ENCODE peak calls at places on chromosomes 16 and 17, in seven cellular contexts. Y, F, Q, W, O, D and B are unnamed samples.

GRCh38 chr16:75073551-75074414 is 42.8 kb downstream of the LDHD start:
- DNase-seq in Y (no peak), F (no peak), Q (no peak), W (no peak), O (no peak), D (no peak), B (no peak)

GRCh38 chr17:67602974-67603373 is 114.8 kb upstream of the NOL11 start:
- DNase-seq in Y (peak), F (no peak), Q (peak), W (no peak), O (no peak), D (no peak), B (no peak)

GRCh38 chr17:40535924-40536717 is 29.2 kb downstream of the CCR7 start:
- DNase-seq in Y (no peak), F (peak), Q (no peak), W (peak), O (no peak), D (no peak), B (no peak)

GRCh38 chr16:79899316-79900110 is 299.0 kb upstream of the MAF start:
- DNase-seq in Y (no peak), F (no peak), Q (no peak), W (no peak), O (no peak), D (no peak), B (no peak)

GRCh38 chr17:79997004-79997673 is 38.5 kb downstream of the TBC1D16 start:
- DNase-seq in Y (no peak), F (no peak), Q (no peak), W (no peak), O (no peak), D (peak), B (no peak)

GRCh38 chr16:12160249-12160648 is 183.7 kb downstream of the SNX29 start:
- DNase-seq in Y (no peak), F (no peak), Q (no peak), W (no peak), O (no peak), D (no peak), B (no peak)

GRCh38 chr16:9012848-9013507 is 49.3 kb upstream of the USP7 start:
- DNase-seq in Y (no peak), F (peak), Q (no peak), W (no peak), O (no peak), D (no peak), B (peak)

GRCh38 chr17:43660816-43661493 is 767 bp downstream of the MEOX1 start:
- DNase-seq in Y (no peak), F (no peak), Q (no peak), W (no peak), O (no peak), D (no peak), B (no peak)

GRCh38 chr17:78696016-78696992 is 85.8 kb downstream of the CYTH1 start:
- DNase-seq in Y (no peak), F (no peak), Q (no peak), W (no peak), O (no peak), D (no peak), B (no peak)

GRCh38 chr17:68248886-68249872 is 1.3 kb downstream of the AMZ2 start:
- DNase-seq in Y (no peak), F (no peak), Q (no peak), W (no peak), O (no peak), D (no peak), B (no peak)

GRCh38 chr17:9402590-9403199 is 172.9 kb downstream of the STX8 start:
- DNase-seq in Y (no peak), F (no peak), Q (peak), W (no peak), O (no peak), D (no peak), B (no peak)

GRCh38 chr17:66724581-66725341 is 110.2 kb upstream of the CACNG5 start:
- DNase-seq in Y (peak), F (no peak), Q (no peak), W (no peak), O (peak), D (no peak), B (no peak)

GRCh38 chr17:12737740-12738469 is 51.4 kb upstream of the ARHGAP44 start:
- DNase-seq in Y (no peak), F (no peak), Q (no peak), W (no peak), O (peak), D (no peak), B (no peak)

GRCh38 chr17:81428121-81428515 is 32.9 kb downstream of the BAHCC1 start:
- DNase-seq in Y (peak), F (no peak), Q (peak), W (no peak), O (no peak), D (no peak), B (no peak)

GRCh38 chr16:15874745-15875314 is 13.6 kb downstream of the CEP20 start:
- DNase-seq in Y (peak), F (peak), Q (peak), W (peak), O (peak), D (no peak), B (peak)

GRCh38 chr16:84175351-84176081 is 11.3 kb downstream of the TAF1C start:
- DNase-seq in Y (peak), F (peak), Q (peak), W (peak), O (peak), D (no peak), B (peak)

GRCh38 chr16:29922326-29922725 is 3.7 kb downstream of the KCTD13 start:
- DNase-seq in Y (no peak), F (no peak), Q (no peak), W (no peak), O (no peak), D (no peak), B (no peak)

GRCh38 chr17:63991611-63992010 is 6.5 kb upstream of the PRR29 start:
- DNase-seq in Y (no peak), F (no peak), Q (no peak), W (no peak), O (no peak), D (no peak), B (no peak)

GRCh38 chr16:81243927-81244326 is 5.4 kb downstream of the BCO1 start:
- DNase-seq in Y (no peak), F (no peak), Q (no peak), W (no peak), O (no peak), D (no peak), B (no peak)

GRCh38 chr17:29663155-29663554 is 40.4 kb upstream of the CORO6 start:
- DNase-seq in Y (no peak), F (no peak), Q (no peak), W (no peak), O (no peak), D (no peak), B (no peak)

GRCh38 chr16:47644661-47645060 is 183.5 kb downstream of the PHKB start:
- DNase-seq in Y (no peak), F (no peak), Q (no peak), W (no peak), O (no peak), D (no peak), B (no peak)

GRCh38 chr16:60337671-60338070 is 1603.6 kb upstream of the GOT2 start:
- DNase-seq in Y (no peak), F (no peak), Q (no peak), W (no peak), O (no peak), D (no peak), B (no peak)

GRCh38 chr17:64580384-64581307 is 73.9 kb downstream of the CEP95 start:
- DNase-seq in Y (no peak), F (no peak), Q (no peak), W (no peak), O (no peak), D (no peak), B (no peak)

GRCh38 chr16:4056161-4057105 is 59.8 kb downstream of the ADCY9 start:
- DNase-seq in Y (no peak), F (no peak), Q (peak), W (no peak), O (no peak), D (no peak), B (no peak)

GRCh38 chr16:27449434-27450188 is 47.6 kb downstream of the IL21R start:
- DNase-seq in Y (peak), F (no peak), Q (peak), W (no peak), O (no peak), D (no peak), B (peak)

GRCh38 chr17:17024778-17025300 is 17.4 kb upstream of the MPRIP start:
- DNase-seq in Y (no peak), F (peak), Q (no peak), W (no peak), O (no peak), D (no peak), B (peak)

GRCh38 chr16:89815639-89816348 is 653 bp downstream of the FANCA start:
- DNase-seq in Y (no peak), F (no peak), Q (no peak), W (no peak), O (no peak), D (no peak), B (no peak)

GRCh38 chr16:58464047-58464915 is 35.7 kb upstream of the NDRG4 start:
- DNase-seq in Y (peak), F (no peak), Q (no peak), W (no peak), O (no peak), D (no peak), B (peak)
- H3K4me3 ChIP-seq in Y (peak), F (peak), Q (no peak), W (peak), O (peak), D (peak), B (peak)

GRCh38 chr16:68469728-68470460 is 21.6 kb upstream of the SMPD3 start:
- DNase-seq in Y (no peak), F (no peak), Q (no peak), W (no peak), O (no peak), D (no peak), B (no peak)

GRCh38 chr16:68473358-68474064 is 25.2 kb upstream of the SMPD3 start:
- DNase-seq in Y (no peak), F (no peak), Q (no peak), W (no peak), O (no peak), D (no peak), B (no peak)

GRCh38 chr16:68468849-68469248 is 20.5 kb upstream of the SMPD3 start:
- DNase-seq in Y (no peak), F (no peak), Q (no peak), W (no peak), O (no peak), D (no peak), B (no peak)

GRCh38 chr16:68472581-68472980 is 24.3 kb upstream of the SMPD3 start:
- DNase-seq in Y (no peak), F (no peak), Q (no peak), W (no peak), O (no peak), D (no peak), B (no peak)

DNA sequence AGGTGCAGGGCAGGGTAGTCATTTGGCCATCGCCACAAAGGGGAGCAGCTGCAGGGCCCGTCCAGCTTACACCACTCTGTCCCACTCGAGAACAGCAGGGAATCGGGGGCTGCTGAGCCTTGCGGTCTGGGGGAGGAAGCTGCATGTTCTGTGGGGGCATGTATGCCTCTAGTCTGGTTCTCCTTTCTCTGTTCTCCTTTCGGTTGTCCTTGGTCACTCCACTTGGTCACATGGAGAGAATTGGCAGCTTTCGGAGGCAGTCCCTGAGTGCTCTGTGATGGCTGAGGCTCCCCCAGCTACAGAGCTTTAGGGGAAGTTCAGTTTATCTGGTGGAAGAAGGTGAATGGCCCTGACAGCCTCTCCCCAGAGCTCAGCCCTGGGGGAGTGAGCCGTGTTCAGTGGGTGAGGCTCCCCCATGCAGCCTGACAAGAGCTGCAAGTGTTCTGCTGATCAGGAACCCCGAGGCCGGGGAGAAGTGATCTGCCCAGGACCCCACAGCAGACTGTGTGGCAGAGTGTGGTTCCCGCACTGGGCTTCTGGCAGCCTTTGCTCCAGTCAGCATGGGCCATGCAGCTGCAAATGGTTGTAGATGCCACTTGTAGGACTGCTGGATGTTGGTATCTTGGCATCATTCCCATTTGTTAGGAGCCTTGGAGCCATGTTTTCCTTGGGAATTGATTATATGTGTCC is 22.3 kb upstream of the SMPD3 start:
- DNase-seq in Y (no peak), F (no peak), Q (peak), W (no peak), O (no peak), D (no peak), B (peak)
- TF ChIP-seq POLR2A in Y (no peak), F (no peak), Q (no peak), W (no peak), O (no peak), D (no peak), B (no peak)

GRCh38 chr17:58382885-58383248 is 30.9 kb upstream of the SUPT4H1 start:
- DNase-seq in Y (no peak), F (no peak), Q (no peak), W (no peak), O (no peak), D (no peak), B (no peak)

GRCh38 chr17:58382108-58382884 is 30.3 kb upstream of the SUPT4H1 start:
- DNase-seq in Y (no peak), F (no peak), Q (no peak), W (no peak), O (no peak), D (no peak), B (no peak)

GRCh38 chr17:58381124-58381838 is 29.3 kb upstream of the SUPT4H1 start:
- DNase-seq in Y (peak), F (no peak), Q (no peak), W (no peak), O (no peak), D (no peak), B (no peak)

GRCh38 chr17:58378895-58379824 is 27.2 kb upstream of the SUPT4H1 start:
- DNase-seq in Y (no peak), F (no peak), Q (no peak), W (no peak), O (no peak), D (no peak), B (no peak)

DNA sequence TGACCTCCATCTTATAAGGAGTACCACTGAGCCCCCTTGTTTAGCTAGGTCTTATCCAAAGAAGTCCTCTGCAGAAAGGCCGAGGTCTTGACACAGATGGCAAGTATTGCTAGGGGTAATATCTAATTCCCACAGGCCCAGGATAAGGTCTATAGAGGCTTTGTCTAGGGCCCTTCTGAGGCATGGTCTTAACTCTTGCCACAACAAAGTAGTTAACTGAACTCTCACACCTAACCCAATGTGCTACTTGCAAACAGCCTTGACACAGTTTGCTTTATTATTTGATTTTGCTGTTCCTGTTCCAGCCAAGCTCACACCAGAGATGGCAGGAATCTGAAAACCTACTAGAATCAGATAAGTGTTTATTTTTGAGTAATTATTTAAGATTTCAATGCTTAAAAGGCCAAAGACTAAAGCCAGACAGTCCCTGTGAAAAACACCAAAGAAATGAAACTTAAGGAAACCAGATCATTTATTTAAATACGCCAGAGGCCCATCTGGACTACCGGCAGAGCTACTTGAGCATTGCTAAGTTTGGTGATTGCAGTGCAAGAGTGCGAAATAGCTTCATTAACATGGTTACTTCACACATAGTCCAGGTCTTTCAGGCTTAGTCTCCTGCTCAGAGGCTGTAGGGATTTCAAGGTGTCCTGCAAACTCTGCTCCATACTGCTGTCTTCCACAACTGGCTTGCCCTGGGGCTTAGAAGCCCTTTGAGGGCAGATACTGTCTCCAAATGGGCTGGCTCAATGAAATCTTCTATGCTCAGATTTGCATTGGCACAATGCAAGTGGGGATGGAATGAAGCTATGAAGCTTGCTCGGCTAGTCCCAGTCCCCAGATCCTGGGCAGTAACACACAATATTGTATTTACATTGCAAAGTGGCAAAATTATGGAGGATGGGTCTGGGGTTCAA is 28.5 kb upstream of the SUPT4H1 start:
- DNase-seq in Y (no peak), F (no peak), Q (no peak), W (no peak), O (no peak), D (no peak), B (no peak)
- H3K27ac ChIP-seq in Y (peak), F (no peak), Q (no peak), W (no peak), O (no peak), D (no peak), B (no peak)

DNA sequence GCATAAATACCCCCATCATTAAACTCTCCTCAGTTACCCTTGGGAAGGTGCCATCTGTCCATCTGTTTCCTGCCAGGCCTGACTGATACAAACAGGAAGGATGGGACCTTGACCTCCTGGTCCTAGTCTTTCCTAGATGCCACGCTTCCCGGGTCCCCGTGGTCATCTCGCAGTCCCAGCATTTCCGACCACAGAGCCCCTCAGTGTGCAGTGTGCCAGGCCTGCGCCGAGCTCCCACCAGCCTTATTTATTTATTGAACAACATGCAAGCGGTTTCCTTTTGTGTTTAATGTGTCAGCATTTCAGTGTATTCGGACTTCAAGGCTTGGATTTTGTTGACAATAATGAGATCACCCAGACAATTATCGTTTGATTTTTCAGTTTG is 45.6 kb upstream of the NKD1 start:
- DNase-seq in Y (no peak), F (no peak), Q (no peak), W (no peak), O (no peak), D (no peak), B (no peak)
- H3K4me3 ChIP-seq in Y (no peak), F (no peak), Q (no peak), W (no peak), O (no peak), D (no peak), B (no peak)

DNA sequence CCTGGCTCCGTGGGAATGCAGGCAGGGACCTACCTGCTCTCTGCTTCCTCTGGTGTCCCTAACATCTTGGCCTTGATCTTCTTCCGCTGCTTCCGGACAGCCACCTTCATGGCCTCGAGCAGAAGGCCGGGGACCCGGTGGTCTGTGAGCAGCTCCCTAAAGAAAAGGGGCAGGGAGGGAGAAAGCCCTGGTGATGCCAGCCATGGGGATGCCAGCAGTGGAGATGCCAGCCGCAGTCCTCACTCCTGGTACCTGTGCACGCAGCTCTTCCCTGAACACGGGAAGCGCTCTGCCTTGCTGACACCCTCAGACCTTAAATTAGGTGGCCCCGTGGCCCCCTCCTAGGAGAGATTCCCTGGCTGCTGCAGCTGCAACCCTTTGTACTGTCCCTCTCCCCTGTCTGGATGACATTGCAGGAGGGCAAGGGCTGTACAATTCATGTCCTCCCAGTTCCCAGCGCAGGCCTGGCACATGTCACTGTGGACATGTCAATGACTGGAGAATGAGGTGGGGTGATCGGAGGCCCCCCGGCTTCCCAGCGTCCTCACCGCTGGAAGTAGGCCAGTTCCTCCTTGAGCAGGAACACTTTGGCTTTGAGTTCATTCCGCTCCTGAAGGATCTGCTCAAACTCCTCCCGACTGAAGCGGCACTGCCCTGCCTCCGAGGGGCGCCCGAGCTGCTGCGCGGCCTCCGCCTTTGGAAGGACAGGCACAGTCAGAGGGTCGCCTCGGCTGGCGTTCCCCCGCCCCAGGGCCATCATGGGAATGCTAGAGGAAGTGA is 1.7 kb downstream of the RILP start:
- DNase-seq in Y (peak), F (no peak), Q (peak), W (no peak), O (peak), D (no peak), B (peak)
- TF ChIP-seq POLR2A in Y (no peak), F (no peak), Q (no peak), W (no peak), O (no peak), D (no peak), B (no peak)

DNA sequence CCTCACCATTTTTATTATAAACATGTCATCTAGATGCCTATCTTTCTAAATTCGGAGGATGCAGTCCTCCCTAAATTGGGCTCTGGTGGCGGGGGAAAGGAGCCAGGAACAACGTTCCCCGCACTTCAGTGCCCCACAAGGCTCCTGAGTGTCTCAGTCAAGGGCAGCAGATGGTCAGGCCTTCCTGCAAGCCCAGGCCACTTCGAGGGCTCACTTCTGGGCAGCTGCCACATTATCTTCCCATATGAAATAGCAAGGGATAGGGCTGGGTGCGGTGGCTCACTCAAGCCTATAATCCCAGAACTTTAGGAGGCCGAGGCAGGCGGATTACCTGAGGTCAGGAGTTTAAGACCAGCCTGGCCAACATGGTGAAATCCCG is 32.3 kb downstream of the FBXO31 start:
- DNase-seq in Y (no peak), F (no peak), Q (no peak), W (no peak), O (no peak), D (no peak), B (no peak)
- H3K27ac ChIP-seq in Y (no peak), F (no peak), Q (no peak), W (no peak), O (no peak), D (no peak), B (no peak)